ENCODE peak calls at places on chromosomes 2 and 18, in four cellular contexts. One of them, this sample, is unnamed.

GRCh38 chr2:171253279-171253678 is 92.6 kb upstream of the TLK1 start:
- DNase-seq in pancreas: no peak
- DNase-seq in lung: no peak
- DNase-seq in CD8-positive, alpha-beta T cell: no peak
- DNase-seq in this sample: no peak

GRCh38 chr18:11710578-11710977 is 21.5 kb downstream of the GNAL start:
- DNase-seq in pancreas: no peak
- DNase-seq in lung: no peak
- DNase-seq in CD8-positive, alpha-beta T cell: no peak
- DNase-seq in this sample: no peak

GRCh38 chr2:153106802-153107477 is 371.6 kb downstream of the RPRM start:
- DNase-seq in CD8-positive, alpha-beta T cell: no peak
- DNase-seq in pancreas: no peak
- DNase-seq in lung: no peak
- DNase-seq in this sample: no peak

GRCh38 chr18:60358516-60358915 is 14.1 kb downstream of the MC4R start:
- DNase-seq in pancreas: no peak
- DNase-seq in lung: no peak
- DNase-seq in CD8-positive, alpha-beta T cell: no peak
- DNase-seq in this sample: no peak

GRCh38 chr2:84495539-84496146 is 20.7 kb upstream of the DNAH6 start:
- DNase-seq in lung: peak; percentile 38
- DNase-seq in CD8-positive, alpha-beta T cell: peak; percentile 22
- DNase-seq in pancreas: no peak
- DNase-seq in this sample: no peak

GRCh38 chr18:75544496-75544895 is 117.0 kb upstream of the SMIM21 start:
- DNase-seq in CD8-positive, alpha-beta T cell: no peak
- DNase-seq in lung: no peak
- DNase-seq in pancreas: no peak
- DNase-seq in this sample: no peak

GRCh38 chr2:201250741-201251140 is 9.6 kb upstream of the CASP8 start:
- DNase-seq in pancreas: no peak
- DNase-seq in CD8-positive, alpha-beta T cell: no peak
- DNase-seq in lung: no peak
- DNase-seq in this sample: no peak

GRCh38 chr2:161416294-161416632 is at the start of gene TBR1:
- DNase-seq in lung: no peak
- DNase-seq in CD8-positive, alpha-beta T cell: no peak
- DNase-seq in pancreas: no peak
- DNase-seq in this sample: no peak

GRCh38 chr2:15553951-15554350 is 7.2 kb downstream of the NBAS start:
- DNase-seq in pancreas: no peak
- DNase-seq in lung: no peak
- DNase-seq in CD8-positive, alpha-beta T cell: no peak
- DNase-seq in this sample: no peak

GRCh38 chr18:36152781-36153180 is 23.1 kb downstream of the ELP2 start:
- DNase-seq in CD8-positive, alpha-beta T cell: no peak
- DNase-seq in lung: no peak
- DNase-seq in pancreas: no peak
- DNase-seq in this sample: no peak

GRCh38 chr2:228094377-228094921 is 87.0 kb downstream of the SPHKAP start:
- DNase-seq in pancreas: no peak
- DNase-seq in lung: no peak
- DNase-seq in CD8-positive, alpha-beta T cell: no peak
- DNase-seq in this sample: no peak

GRCh38 chr2:39738941-39739340 is 40.1 kb downstream of the THUMPD2 start:
- DNase-seq in pancreas: no peak
- DNase-seq in CD8-positive, alpha-beta T cell: no peak
- DNase-seq in lung: no peak
- DNase-seq in this sample: no peak

GRCh38 chr2:202090530-202090929 is 17.5 kb downstream of the KIAA2012 start:
- DNase-seq in CD8-positive, alpha-beta T cell: no peak
- DNase-seq in pancreas: no peak
- DNase-seq in lung: no peak
- DNase-seq in this sample: no peak

GRCh38 chr2:71889991-71890684 is 257.5 kb downstream of the CYP26B1 start:
- DNase-seq in CD8-positive, alpha-beta T cell: no peak
- DNase-seq in pancreas: no peak
- DNase-seq in lung: peak; percentile 28
- DNase-seq in this sample: no peak

GRCh38 chr2:101119431-101119830 is 31.8 kb downstream of the TBC1D8 start:
- DNase-seq in CD8-positive, alpha-beta T cell: no peak
- DNase-seq in lung: no peak
- DNase-seq in pancreas: peak; percentile 88
- DNase-seq in this sample: no peak

GRCh38 chr2:239035997-239036731 is 188.3 kb downstream of the TWIST2 start:
- DNase-seq in lung: no peak
- DNase-seq in CD8-positive, alpha-beta T cell: no peak
- DNase-seq in pancreas: no peak
- DNase-seq in this sample: no peak

GRCh38 chr2:20231632-20232031 is 6.7 kb upstream of the SDC1 start:
- DNase-seq in lung: peak; percentile 63
- DNase-seq in pancreas: no peak
- DNase-seq in CD8-positive, alpha-beta T cell: no peak
- DNase-seq in this sample: peak; percentile 89

GRCh38 chr2:1599301-1600085 is 144.8 kb downstream of the PXDN start:
- DNase-seq in CD8-positive, alpha-beta T cell: no peak
- DNase-seq in pancreas: no peak
- DNase-seq in lung: no peak
- DNase-seq in this sample: no peak

GRCh38 chr2:195257979-195258378 is 399.0 kb upstream of the SLC39A10 start:
- DNase-seq in CD8-positive, alpha-beta T cell: no peak
- DNase-seq in pancreas: no peak
- DNase-seq in lung: no peak
- DNase-seq in this sample: no peak

GRCh38 chr2:104504331-104505073 is 349.4 kb upstream of the POU3F3 start:
- DNase-seq in CD8-positive, alpha-beta T cell: no peak
- DNase-seq in lung: no peak
- DNase-seq in pancreas: no peak
- DNase-seq in this sample: no peak

GRCh38 chr18:63298393-63299015 is 21.1 kb downstream of the BCL2 start:
- DNase-seq in pancreas: no peak
- DNase-seq in CD8-positive, alpha-beta T cell: peak; percentile 25
- DNase-seq in lung: no peak
- DNase-seq in this sample: no peak

GRCh38 chr2:129744141-129744540 is 235.3 kb upstream of the RAB6C start:
- DNase-seq in pancreas: no peak
- DNase-seq in lung: no peak
- DNase-seq in CD8-positive, alpha-beta T cell: no peak
- DNase-seq in this sample: no peak

GRCh38 chr2:64645014-64645418 is 8.7 kb downstream of the SERTAD2 start:
- DNase-seq in lung: no peak
- DNase-seq in pancreas: no peak
- DNase-seq in CD8-positive, alpha-beta T cell: no peak
- DNase-seq in this sample: peak; percentile 59

GRCh38 chr18:1760901-1761300 is 810.4 kb downstream of the METTL4 start:
- DNase-seq in CD8-positive, alpha-beta T cell: no peak
- DNase-seq in lung: no peak
- DNase-seq in pancreas: no peak
- DNase-seq in this sample: no peak

GRCh38 chr2:36238126-36238525 is 117.5 kb upstream of the CRIM1 start:
- DNase-seq in CD8-positive, alpha-beta T cell: no peak
- DNase-seq in pancreas: no peak
- DNase-seq in lung: no peak
- DNase-seq in this sample: no peak

GRCh38 chr2:134304726-134305509 is 51.0 kb downstream of the MGAT5 start:
- DNase-seq in pancreas: no peak
- DNase-seq in lung: no peak
- DNase-seq in CD8-positive, alpha-beta T cell: no peak
- DNase-seq in this sample: no peak

GRCh38 chr18:55546873-55547704 is 40.9 kb downstream of the TCF4 start:
- DNase-seq in lung: no peak
- DNase-seq in pancreas: no peak
- DNase-seq in CD8-positive, alpha-beta T cell: no peak
- DNase-seq in this sample: peak; percentile 4
- H3K4me3 ChIP-seq in lung: no peak overlapping the region
- H3K4me3 ChIP-seq in pancreas: no peak overlapping the region
- H3K4me3 ChIP-seq in CD8-positive, alpha-beta T cell: no peak overlapping the region
- H3K4me3 ChIP-seq in this sample: no peak overlapping the region

GRCh38 chr2:119545076-119545475 is 827 bp downstream of the CFAP221 start:
- DNase-seq in pancreas: no peak
- DNase-seq in lung: no peak
- DNase-seq in CD8-positive, alpha-beta T cell: no peak
- DNase-seq in this sample: no peak
- H3K4me1 ChIP-seq in pancreas: peaks cover 31% of the 10 kb centered on the region
- H3K4me1 ChIP-seq in lung: peaks cover 14% of the 10 kb centered on the region
- H3K4me1 ChIP-seq in CD8-positive, alpha-beta T cell: no peaks in the 10 kb centered on the region
- H3K4me1 ChIP-seq in this sample: peaks cover 11% of the 10 kb centered on the region

GRCh38 chr18:9683418-9684396 is 24.4 kb upstream of the RAB31 start:
- DNase-seq in lung: no peak
- DNase-seq in pancreas: no peak
- DNase-seq in CD8-positive, alpha-beta T cell: no peak
- DNase-seq in this sample: no peak
- TF ChIP-seq CTCF in lung: peak; percentile 17
- TF ChIP-seq CTCF in pancreas: no peak
- TF ChIP-seq CTCF in CD8-positive, alpha-beta T cell: no peak
- TF ChIP-seq CTCF in this sample: no peak

DNA sequence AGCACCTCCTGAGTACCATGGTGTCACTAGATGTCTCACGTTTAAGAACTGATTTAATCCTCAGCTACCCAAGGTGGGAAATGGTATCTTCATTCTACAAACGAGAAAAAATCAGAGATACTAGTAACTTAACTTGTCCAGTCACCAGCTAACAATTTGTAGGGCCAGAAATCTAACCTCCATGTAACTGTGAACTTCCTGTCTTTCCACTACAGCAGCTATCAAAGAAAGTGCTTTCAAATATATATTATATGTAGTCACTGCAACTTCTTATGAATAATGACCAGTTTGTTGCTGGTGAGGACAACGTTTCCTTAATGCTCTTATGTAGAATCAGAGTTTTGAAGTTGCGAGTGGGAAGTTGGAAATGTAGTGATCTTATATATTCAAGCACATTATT is 1.9 kb downstream of the REV1 start:
- DNase-seq in lung: no peak
- DNase-seq in CD8-positive, alpha-beta T cell: no peak
- DNase-seq in pancreas: no peak
- DNase-seq in this sample: no peak
- H3K4me3 ChIP-seq in lung: no peak overlapping the region
- H3K4me3 ChIP-seq in CD8-positive, alpha-beta T cell: no peak overlapping the region
- H3K4me3 ChIP-seq in pancreas: no peak overlapping the region
- H3K4me3 ChIP-seq in this sample: no peak overlapping the region

GRCh38 chr2:27077231-27077630 is 1.2 kb upstream of the EMILIN1 start:
- DNase-seq in pancreas: no peak
- DNase-seq in CD8-positive, alpha-beta T cell: no peak
- DNase-seq in lung: no peak
- DNase-seq in this sample: no peak
- H3K4me1 ChIP-seq in pancreas: peaks cover 14% of the 10 kb centered on the region
- H3K4me1 ChIP-seq in CD8-positive, alpha-beta T cell: peaks cover 42% of the 10 kb centered on the region
- H3K4me1 ChIP-seq in lung: peaks cover 18% of the 10 kb centered on the region
- H3K4me1 ChIP-seq in this sample: peaks cover 28% of the 10 kb centered on the region

DNA sequence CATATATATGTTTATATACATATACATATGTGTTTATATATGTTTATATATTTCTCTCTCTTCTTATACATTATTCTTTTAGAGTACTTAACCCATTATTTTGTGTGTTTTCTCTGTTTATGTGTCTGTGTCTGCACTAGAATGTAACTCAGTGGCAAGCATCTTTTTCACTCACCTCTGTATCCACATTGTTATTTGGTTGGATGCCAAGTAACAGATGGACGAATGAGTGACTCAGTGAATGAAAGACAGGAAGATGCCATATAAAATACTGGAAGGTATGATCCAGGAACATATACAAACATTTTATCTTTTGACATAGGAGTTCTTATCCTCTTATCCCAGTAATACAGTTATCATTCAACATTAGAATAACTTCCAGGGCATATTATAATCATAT is 684.8 kb downstream of the RNF144A start:
- DNase-seq in CD8-positive, alpha-beta T cell: no peak
- DNase-seq in lung: no peak
- DNase-seq in pancreas: no peak
- DNase-seq in this sample: no peak
- TF ChIP-seq CTCF in CD8-positive, alpha-beta T cell: no peak
- TF ChIP-seq CTCF in lung: no peak
- TF ChIP-seq CTCF in pancreas: no peak
- TF ChIP-seq CTCF in this sample: no peak

GRCh38 chr2:99715956-99716355 is 226.1 kb upstream of the REV1 start:
- DNase-seq in CD8-positive, alpha-beta T cell: no peak
- DNase-seq in pancreas: no peak
- DNase-seq in lung: no peak
- DNase-seq in this sample: no peak
- H3K4me3 ChIP-seq in CD8-positive, alpha-beta T cell: no peak overlapping the region
- H3K4me3 ChIP-seq in pancreas: no peak overlapping the region
- H3K4me3 ChIP-seq in lung: no peak overlapping the region
- H3K4me3 ChIP-seq in this sample: no peak overlapping the region

GRCh38 chr2:42876280-42876840 is 84.0 kb upstream of the HAAO start:
- DNase-seq in pancreas: no peak
- DNase-seq in CD8-positive, alpha-beta T cell: no peak
- DNase-seq in lung: no peak
- DNase-seq in this sample: no peak
- H3K4me1 ChIP-seq in pancreas: peaks cover 13% of the 10 kb centered on the region
- H3K4me1 ChIP-seq in CD8-positive, alpha-beta T cell: peaks cover 13% of the 10 kb centered on the region
- H3K4me1 ChIP-seq in lung: peaks cover 36% of the 10 kb centered on the region
- H3K4me1 ChIP-seq in this sample: no peaks in the 10 kb centered on the region